ENCODE peak calls at places on chromosome 13, in five cellular contexts. W, J, D, U and X are unnamed samples.

GRCh38 chr13:109180905-109181425 is 551.6 kb downstream of the MYO16 start:
- DNase-seq in W (no peak), D (no peak), J (peak), U (no peak), X (no peak)

GRCh38 chr13:77732287-77732686 is 34.8 kb downstream of the SLAIN1 start:
- DNase-seq in D (no peak), J (no peak), U (no peak), W (no peak), X (no peak)

GRCh38 chr13:30551194-30551593 is 66.5 kb upstream of the USPL1 start:
- DNase-seq in U (no peak), W (no peak), D (no peak), J (no peak), X (peak)

GRCh38 chr13:110475550-110476219 is 85.8 kb downstream of the RAB20 start:
- DNase-seq in D (no peak), U (no peak), J (no peak), W (peak), X (no peak)

GRCh38 chr13:24683833-24684599 is 3.8 kb downstream of the ATP12A start:
- DNase-seq in D (peak), W (peak), U (peak), J (peak), X (peak)

GRCh38 chr13:79309690-79310089 is 96.4 kb downstream of the RBM26 start:
- DNase-seq in W (no peak), D (no peak), U (no peak), J (no peak), X (no peak)

GRCh38 chr13:84844473-84844872 is 954.7 kb downstream of the SLITRK6 start:
- DNase-seq in J (no peak), U (no peak), D (no peak), W (no peak), X (no peak)

GRCh38 chr13:29918845-29919244 is 68.4 kb upstream of the UBL3 start:
- DNase-seq in W (no peak), D (no peak), J (no peak), U (no peak), X (no peak)

GRCh38 chr13:72726721-72727416 is 560 bp downstream of the MZT1 start:
- DNase-seq in D (peak), J (no peak), W (peak), U (peak), X (peak)

GRCh38 chr13:80945328-80945727 is 604.4 kb upstream of the SPRY2 start:
- DNase-seq in U (peak), J (peak), D (no peak), W (peak), X (no peak)

GRCh38 chr13:50082426-50083283 is 67.4 kb downstream of the KCNRG start:
- DNase-seq in D (peak), U (peak), W (peak), J (peak), X (peak)

GRCh38 chr13:75329723-75330122 is 152.2 kb downstream of the TBC1D4 start:
- DNase-seq in D (no peak), W (no peak), J (no peak), U (no peak), X (no peak)

GRCh38 chr13:53112522-53112921 is 83.9 kb downstream of the OLFM4 start:
- DNase-seq in D (no peak), U (peak), W (no peak), J (no peak), X (no peak)

GRCh38 chr13:29853131-29853530 is 2.7 kb upstream of the UBL3 start:
- DNase-seq in U (no peak), W (no peak), D (no peak), J (no peak), X (no peak)

GRCh38 chr13:104592127-104592526 is 1525.9 kb upstream of the SLC10A2 start:
- DNase-seq in U (no peak), D (no peak), W (no peak), J (no peak), X (no peak)

GRCh38 chr13:77863037-77863630 is 55.5 kb downstream of the EDNRB start:
- DNase-seq in D (no peak), W (no peak), U (no peak), J (no peak), X (no peak)

GRCh38 chr13:50577806-50578205 is 265.7 kb downstream of the DLEU7 start:
- DNase-seq in J (no peak), U (no peak), D (no peak), W (no peak), X (no peak)

GRCh38 chr13:113110852-113111315 is 5.3 kb downstream of the F7 start:
- DNase-seq in D (no peak), J (no peak), W (no peak), U (no peak), X (peak)

GRCh38 chr13:103371271-103371670 is 305.1 kb upstream of the SLC10A2 start:
- DNase-seq in J (no peak), W (no peak), U (no peak), D (no peak), X (no peak)

GRCh38 chr13:109243311-109243951 is 543.0 kb downstream of the IRS2 start:
- DNase-seq in W (no peak), J (no peak), D (no peak), U (no peak), X (no peak)

GRCh38 chr13:99218545-99218944 is 17.9 kb downstream of the UBAC2 start:
- DNase-seq in J (no peak), W (peak), D (no peak), U (no peak), X (no peak)

GRCh38 chr13:96020155-96020575 is 33.0 kb downstream of the UGGT2 start:
- DNase-seq in U (peak), J (peak), D (peak), W (no peak), X (no peak)

GRCh38 chr13:27969073-27969865 is at the start of gene CDX2:
- DNase-seq in U (no peak), J (no peak), D (no peak), W (no peak), X (no peak)

GRCh38 chr13:94224670-94225069 is 254.8 kb downstream of the DCT start:
- DNase-seq in D (no peak), U (no peak), J (no peak), W (no peak), X (no peak)

GRCh38 chr13:110797230-110797877 is 83.9 kb downstream of the ING1 start:
- DNase-seq in W (no peak), J (no peak), U (no peak), D (no peak), X (no peak)

GRCh38 chr13:41782086-41782485 is 178.8 kb downstream of the VWA8 start:
- DNase-seq in U (no peak), J (no peak), W (no peak), D (no peak), X (no peak)

GRCh38 chr13:58960909-58961308 is 1202.8 kb downstream of the DIAPH3 start:
- DNase-seq in W (no peak), D (no peak), U (no peak), J (no peak), X (no peak)

GRCh38 chr13:97367016-97367415 is 67.0 kb upstream of the RAP2A start:
- DNase-seq in D (no peak), W (no peak), J (no peak), U (no peak), X (no peak)

GRCh38 chr13:29511439-29511814 is 84.1 kb downstream of the SLC7A1 start:
- DNase-seq in J (no peak), D (no peak), U (no peak), W (no peak), X (no peak)

GRCh38 chr13:33483471-33483870 is 197.9 kb upstream of the STARD13 start:
- DNase-seq in D (no peak), J (no peak), W (no peak), U (no peak), X (no peak)